ENCODE peak calls at places on chromosomes 6 and 20, in eight cellular contexts. One of them, this sample, is unnamed. For H3K4me1, the result is how much of the 10 kb centered on the place peaks cover.

GRCh38 chr6:112701201-112701600 is 354.1 kb downstream of the RFPL4B start:
- DNase-seq in HCT116: no peak
- DNase-seq in IMR-90: peak
- DNase-seq in stomach: no peak
- DNase-seq in adrenal gland: no peak
- DNase-seq in sigmoid colon: no peak
- DNase-seq in body of pancreas: no peak
- DNase-seq in ovary: peak
- DNase-seq in this sample: no peak

GRCh38 chr6:130134594-130134993 is 88.2 kb downstream of the SAMD3 start:
- DNase-seq in HCT116: no peak
- DNase-seq in IMR-90: peak
- DNase-seq in stomach: no peak
- DNase-seq in adrenal gland: no peak
- DNase-seq in sigmoid colon: no peak
- DNase-seq in body of pancreas: no peak
- DNase-seq in ovary: no peak
- DNase-seq in this sample: no peak

GRCh38 chr6:110529355-110529754 is 52.9 kb upstream of the SLC22A16 start:
- DNase-seq in HCT116: no peak
- DNase-seq in IMR-90: peak
- DNase-seq in stomach: no peak
- DNase-seq in adrenal gland: no peak
- DNase-seq in sigmoid colon: no peak
- DNase-seq in body of pancreas: no peak
- DNase-seq in ovary: no peak
- DNase-seq in this sample: no peak

GRCh38 chr6:16450285-16450684 is 211.9 kb downstream of the GMPR start:
- DNase-seq in HCT116: peak
- DNase-seq in IMR-90: peak
- DNase-seq in stomach: no peak
- DNase-seq in adrenal gland: no peak
- DNase-seq in sigmoid colon: no peak
- DNase-seq in body of pancreas: no peak
- DNase-seq in ovary: no peak
- DNase-seq in this sample: no peak

GRCh38 chr6:125717120-125717731 is 32.2 kb upstream of the HEY2 start:
- DNase-seq in HCT116: no peak
- DNase-seq in IMR-90: no peak
- DNase-seq in stomach: no peak
- DNase-seq in adrenal gland: no peak
- DNase-seq in sigmoid colon: no peak
- DNase-seq in body of pancreas: no peak
- DNase-seq in ovary: no peak
- DNase-seq in this sample: no peak

GRCh38 chr20:60857708-60858107 is 394.4 kb upstream of the CDH4 start:
- DNase-seq in HCT116: no peak
- DNase-seq in IMR-90: peak
- DNase-seq in stomach: no peak
- DNase-seq in adrenal gland: no peak
- DNase-seq in sigmoid colon: no peak
- DNase-seq in body of pancreas: no peak
- DNase-seq in ovary: no peak
- DNase-seq in this sample: no peak

GRCh38 chr6:46421239-46421638 is 70.0 kb downstream of the RCAN2 start:
- DNase-seq in HCT116: no peak
- DNase-seq in IMR-90: no peak
- DNase-seq in stomach: no peak
- DNase-seq in adrenal gland: no peak
- DNase-seq in sigmoid colon: no peak
- DNase-seq in body of pancreas: no peak
- DNase-seq in ovary: no peak
- DNase-seq in this sample: no peak

GRCh38 chr6:168195712-168196111 is 116.7 kb upstream of the FRMD1 start:
- DNase-seq in HCT116: no peak
- DNase-seq in IMR-90: no peak
- DNase-seq in stomach: peak
- DNase-seq in adrenal gland: no peak
- DNase-seq in sigmoid colon: peak
- DNase-seq in body of pancreas: no peak
- DNase-seq in ovary: no peak
- DNase-seq in this sample: no peak

GRCh38 chr6:165689699-165690098 is 26.7 kb upstream of the PDE10A start:
- DNase-seq in HCT116: no peak
- DNase-seq in IMR-90: peak
- DNase-seq in stomach: no peak
- DNase-seq in adrenal gland: no peak
- DNase-seq in sigmoid colon: no peak
- DNase-seq in body of pancreas: no peak
- DNase-seq in ovary: no peak
- DNase-seq in this sample: no peak

GRCh38 chr6:37242429-37243052 is 15.0 kb upstream of the TBC1D22B start:
- DNase-seq in HCT116: peak
- DNase-seq in IMR-90: peak
- DNase-seq in stomach: no peak
- DNase-seq in adrenal gland: peak
- DNase-seq in sigmoid colon: peak
- DNase-seq in body of pancreas: no peak
- DNase-seq in ovary: no peak
- DNase-seq in this sample: peak

GRCh38 chr6:149628865-149629544 is 19.5 kb downstream of the KATNA1 start:
- DNase-seq in HCT116: no peak
- DNase-seq in IMR-90: no peak
- DNase-seq in stomach: no peak
- DNase-seq in adrenal gland: no peak
- DNase-seq in sigmoid colon: no peak
- DNase-seq in body of pancreas: no peak
- DNase-seq in ovary: no peak
- DNase-seq in this sample: no peak

GRCh38 chr6:17004269-17004668 is 97.6 kb upstream of the STMND1 start:
- DNase-seq in HCT116: no peak
- DNase-seq in IMR-90: peak
- DNase-seq in stomach: no peak
- DNase-seq in adrenal gland: no peak
- DNase-seq in sigmoid colon: no peak
- DNase-seq in body of pancreas: no peak
- DNase-seq in ovary: no peak
- DNase-seq in this sample: no peak

GRCh38 chr6:24396764-24397163 is 6.0 kb upstream of the MRS2 start:
- DNase-seq in HCT116: no peak
- DNase-seq in IMR-90: no peak
- DNase-seq in stomach: no peak
- DNase-seq in adrenal gland: no peak
- DNase-seq in sigmoid colon: no peak
- DNase-seq in body of pancreas: no peak
- DNase-seq in ovary: no peak
- DNase-seq in this sample: no peak

GRCh38 chr6:47064274-47064673 is 22.1 kb upstream of the ADGRF1 start:
- DNase-seq in HCT116: no peak
- DNase-seq in IMR-90: no peak
- DNase-seq in stomach: no peak
- DNase-seq in adrenal gland: no peak
- DNase-seq in sigmoid colon: no peak
- DNase-seq in body of pancreas: no peak
- DNase-seq in ovary: no peak
- DNase-seq in this sample: no peak

GRCh38 chr6:148455225-148455624 is 112.6 kb downstream of the SASH1 start:
- DNase-seq in HCT116: no peak
- DNase-seq in IMR-90: peak
- DNase-seq in stomach: no peak
- DNase-seq in adrenal gland: peak
- DNase-seq in sigmoid colon: no peak
- DNase-seq in body of pancreas: no peak
- DNase-seq in ovary: no peak
- DNase-seq in this sample: no peak

DNA sequence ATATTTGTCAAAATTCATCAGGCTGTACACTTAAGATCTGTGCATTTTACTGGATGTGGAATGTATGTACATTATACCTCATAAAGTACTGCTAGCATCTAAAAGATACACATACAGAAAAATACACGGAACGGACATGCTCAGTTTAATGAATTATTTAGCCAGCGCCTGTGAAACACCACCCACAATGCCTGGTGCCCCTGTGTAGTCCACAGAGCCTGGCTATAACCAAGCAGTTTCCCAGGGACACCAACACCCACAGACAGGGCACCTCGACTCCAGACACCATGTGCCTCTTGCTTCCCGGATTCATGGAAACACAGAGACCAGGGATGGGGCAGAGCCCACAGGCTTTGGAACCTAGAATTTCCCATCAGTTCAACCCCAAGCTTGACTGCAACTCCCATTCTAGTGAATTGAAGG is 17.4 kb upstream of the ARMC12 start:
- DNase-seq in HCT116: no peak
- DNase-seq in IMR-90: no peak
- DNase-seq in stomach: no peak
- DNase-seq in adrenal gland: no peak
- DNase-seq in sigmoid colon: no peak
- DNase-seq in body of pancreas: no peak
- DNase-seq in ovary: no peak
- DNase-seq in this sample: peak
- H3K4me3 ChIP-seq in HCT116: no peak
- H3K4me3 ChIP-seq in IMR-90: no peak
- H3K4me3 ChIP-seq in stomach: no peak
- H3K4me3 ChIP-seq in adrenal gland: no peak
- H3K4me3 ChIP-seq in sigmoid colon: no peak
- H3K4me3 ChIP-seq in body of pancreas: no peak
- H3K4me3 ChIP-seq in ovary: no peak
- H3K4me3 ChIP-seq in this sample: no peak

GRCh38 chr6:162728706-162729105 is 932 bp downstream of the PACRG start:
- DNase-seq in HCT116: no peak
- DNase-seq in IMR-90: no peak
- DNase-seq in stomach: no peak
- DNase-seq in adrenal gland: no peak
- DNase-seq in sigmoid colon: no peak
- DNase-seq in body of pancreas: no peak
- DNase-seq in ovary: no peak
- DNase-seq in this sample: no peak

GRCh38 chr6:162730502-162730901 is 2.7 kb downstream of the PACRG start:
- DNase-seq in HCT116: no peak
- DNase-seq in IMR-90: no peak
- DNase-seq in stomach: no peak
- DNase-seq in adrenal gland: no peak
- DNase-seq in sigmoid colon: no peak
- DNase-seq in body of pancreas: no peak
- DNase-seq in ovary: no peak
- DNase-seq in this sample: no peak

GRCh38 chr6:162726997-162727346 is 594 bp downstream of the PRKN start:
- DNase-seq in HCT116: no peak
- DNase-seq in IMR-90: no peak
- DNase-seq in stomach: no peak
- DNase-seq in adrenal gland: no peak
- DNase-seq in sigmoid colon: no peak
- DNase-seq in body of pancreas: no peak
- DNase-seq in ovary: no peak
- DNase-seq in this sample: peak

GRCh38 chr6:162728177-162728571 is 400 bp downstream of the PACRG start:
- DNase-seq in HCT116: no peak
- DNase-seq in IMR-90: no peak
- DNase-seq in stomach: no peak
- DNase-seq in adrenal gland: no peak
- DNase-seq in sigmoid colon: no peak
- DNase-seq in body of pancreas: peak
- DNase-seq in ovary: peak
- DNase-seq in this sample: peak

DNA sequence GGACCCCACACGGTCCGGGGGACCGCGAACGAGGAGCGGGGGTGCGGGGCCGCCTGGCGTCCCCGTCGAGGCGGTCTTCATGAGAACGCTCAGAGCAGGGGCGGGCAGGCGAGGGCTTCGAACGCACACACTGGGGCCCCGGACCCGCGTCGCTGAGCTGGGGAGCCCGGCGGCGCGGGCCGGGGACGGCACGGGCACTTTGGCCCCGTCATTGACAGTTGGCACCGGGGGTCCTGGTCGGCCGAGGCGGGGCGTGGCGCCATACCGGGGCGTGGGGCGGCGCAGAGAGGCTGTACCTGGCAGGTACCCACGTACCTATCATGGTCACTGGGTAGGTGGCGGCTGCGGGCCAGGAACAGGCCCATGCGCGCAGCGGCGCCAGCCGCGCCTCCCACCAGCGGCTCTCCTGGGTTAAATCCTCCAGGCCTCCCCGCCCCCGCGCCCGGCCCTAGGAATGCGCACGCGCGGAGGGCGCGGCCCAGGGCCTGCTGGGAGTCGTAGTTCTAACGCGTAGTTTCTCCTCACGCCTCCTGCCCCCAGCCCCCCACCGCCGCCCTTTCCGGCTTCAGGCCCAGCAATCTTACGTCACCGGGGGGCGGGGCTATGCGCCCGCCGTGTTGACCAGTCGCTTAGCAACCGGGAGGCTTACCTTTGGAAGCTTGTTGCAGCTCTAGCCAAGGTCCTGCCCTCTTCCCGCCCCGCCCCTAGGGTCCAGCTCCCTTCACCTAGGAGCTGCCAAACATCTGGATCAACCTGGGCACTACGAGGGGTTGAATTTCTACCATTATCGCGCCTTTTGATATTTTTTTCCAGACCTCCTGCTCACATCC is at the start of the genes PACRG and PRKN:
- DNase-seq in HCT116: peak
- DNase-seq in IMR-90: peak
- DNase-seq in stomach: peak
- DNase-seq in adrenal gland: peak
- DNase-seq in sigmoid colon: peak
- DNase-seq in body of pancreas: peak
- DNase-seq in ovary: peak
- DNase-seq in this sample: peak
- TF ChIP-seq POLR2A in HCT116: no peak
- TF ChIP-seq POLR2A in IMR-90: peak
- TF ChIP-seq POLR2A in stomach: peak
- TF ChIP-seq POLR2A in adrenal gland: peak
- TF ChIP-seq POLR2A in sigmoid colon: peak
- TF ChIP-seq POLR2A in body of pancreas: peak
- TF ChIP-seq POLR2A in ovary: peak
- TF ChIP-seq POLR2A in this sample: peak

DNA sequence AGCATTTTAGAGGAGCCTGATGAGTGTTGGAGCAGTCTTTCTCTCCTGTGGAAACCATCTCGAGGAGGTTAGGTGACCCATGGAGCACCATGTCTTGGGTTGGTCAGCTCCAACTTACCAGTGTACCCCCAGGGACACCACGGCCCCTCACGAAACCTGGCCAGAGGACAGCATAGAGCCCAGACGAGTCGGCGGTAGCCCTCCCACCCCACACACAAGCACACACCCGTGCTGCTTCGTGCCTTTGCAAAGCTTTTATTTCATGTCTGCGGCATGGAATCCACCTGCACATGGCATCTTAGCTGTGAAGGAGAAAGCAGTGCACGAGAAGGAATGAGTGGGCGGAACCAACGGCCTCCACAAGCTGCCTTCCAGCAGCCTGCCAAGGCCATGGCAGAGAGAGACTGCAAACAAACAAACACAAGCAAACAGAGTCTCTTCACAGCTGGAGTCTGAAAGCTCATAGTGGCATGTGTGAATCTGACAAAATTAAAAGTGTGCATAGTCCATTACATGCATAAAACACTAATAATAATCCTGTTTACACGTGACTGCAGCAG is 53.6 kb downstream of the EZR start:
- DNase-seq in HCT116: no peak
- DNase-seq in IMR-90: no peak
- DNase-seq in stomach: no peak
- DNase-seq in adrenal gland: no peak
- DNase-seq in sigmoid colon: peak
- DNase-seq in body of pancreas: no peak
- DNase-seq in ovary: no peak
- DNase-seq in this sample: no peak
- H3K4me1 ChIP-seq in HCT116: half or more
- H3K4me1 ChIP-seq in IMR-90: under half
- H3K4me1 ChIP-seq in stomach: under half
- H3K4me1 ChIP-seq in adrenal gland: under half
- H3K4me1 ChIP-seq in sigmoid colon: under half
- H3K4me1 ChIP-seq in body of pancreas: under half
- H3K4me1 ChIP-seq in ovary: under half
- H3K4me1 ChIP-seq in this sample: under half

GRCh38 chr20:53714524-53714923 is 120.9 kb upstream of the ZNF217 start:
- DNase-seq in HCT116: no peak
- DNase-seq in IMR-90: no peak
- DNase-seq in stomach: no peak
- DNase-seq in adrenal gland: no peak
- DNase-seq in sigmoid colon: no peak
- DNase-seq in body of pancreas: no peak
- DNase-seq in ovary: no peak
- DNase-seq in this sample: no peak
- H3K4me3 ChIP-seq in HCT116: no peak
- H3K4me3 ChIP-seq in IMR-90: no peak
- H3K4me3 ChIP-seq in stomach: no peak
- H3K4me3 ChIP-seq in adrenal gland: no peak
- H3K4me3 ChIP-seq in sigmoid colon: no peak
- H3K4me3 ChIP-seq in body of pancreas: no peak
- H3K4me3 ChIP-seq in ovary: no peak
- H3K4me3 ChIP-seq in this sample: no peak